ENCODE peak calls at places on chromosomes 3 and 15, in seven cellular contexts. Q is body of pancreas, F is HCT116, U is lung, R is transverse colon, K is heart right ventricle, J is right cardiac atrium. V is an unnamed sample. For H3K9me3, the result is how much of the 10 kb centered on the place peaks cover.

GRCh38 chr15:94638183-94638582 is 406.8 kb downstream of the MCTP2 start:
- DNase-seq in J (no peak), R (no peak), F (no peak), U (no peak), K (no peak), Q (no peak), V (no peak)

GRCh38 chr15:88741046-88741445 is 62.2 kb upstream of the ACAN start:
- DNase-seq in K (no peak), Q (no peak), U (no peak), J (no peak), R (no peak), F (no peak), V (no peak)

GRCh38 chr3:178325330-178325729 is 210.9 kb upstream of the KCNMB2 start:
- DNase-seq in F (no peak), J (no peak), R (no peak), U (no peak), K (no peak), Q (no peak), V (no peak)

GRCh38 chr15:82165948-82166376 is 96.6 kb downstream of the EFL1 start:
- DNase-seq in U (no peak), K (no peak), Q (no peak), F (no peak), J (no peak), R (no peak), V (no peak)

GRCh38 chr15:79970921-79971434 is at the start of gene BCL2A1:
- DNase-seq in U (no peak), K (no peak), F (no peak), R (peak), Q (peak), J (no peak), V (no peak)

GRCh38 chr15:60477991-60478632 is 830 bp downstream of the ICE2 start:
- DNase-seq in K (peak), F (no peak), Q (no peak), U (no peak), J (no peak), R (no peak), V (no peak)

GRCh38 chr3:25033407-25034029 is 394.5 kb upstream of the RARB start:
- DNase-seq in U (peak), Q (peak), J (peak), F (peak), K (peak), R (peak), V (peak)

GRCh38 chr15:89781891-89782618 is 5.9 kb downstream of the MESP2 start:
- DNase-seq in F (peak), R (peak), K (no peak), U (no peak), J (no peak), Q (peak), V (no peak)

GRCh38 chr3:124409650-124410275 is 320.5 kb upstream of the UMPS start:
- DNase-seq in K (no peak), F (no peak), R (no peak), J (no peak), Q (no peak), U (no peak), V (no peak)

GRCh38 chr3:59809750-59810444 is 760.1 kb upstream of the CFAP20DC start:
- DNase-seq in K (no peak), J (no peak), F (no peak), Q (peak), R (no peak), U (no peak), V (no peak)

GRCh38 chr15:83844742-83845141 is 190.8 kb downstream of the ADAMTSL3 start:
- DNase-seq in Q (no peak), J (no peak), K (no peak), F (no peak), U (no peak), R (no peak), V (no peak)

GRCh38 chr15:92672102-92672501 is 16.5 kb upstream of the FAM174B start:
- DNase-seq in R (no peak), K (no peak), U (no peak), F (no peak), Q (no peak), J (no peak), V (no peak)

GRCh38 chr15:76169792-76170425 is 110.1 kb downstream of the TMEM266 start:
- DNase-seq in K (no peak), J (no peak), R (no peak), F (no peak), U (no peak), Q (no peak), V (no peak)

GRCh38 chr3:17290894-17291293 is 406.1 kb downstream of the PLCL2 start:
- DNase-seq in Q (no peak), K (peak), R (no peak), J (no peak), F (no peak), U (no peak), V (no peak)

GRCh38 chr15:68463996-68464395 is 32.0 kb upstream of the ITGA11 start:
- DNase-seq in R (no peak), Q (no peak), U (no peak), J (no peak), F (no peak), K (no peak), V (no peak)

GRCh38 chr3:139251529-139251928 is 92.3 kb upstream of the MRPS22 start:
- DNase-seq in R (no peak), J (no peak), U (peak), F (no peak), K (no peak), Q (no peak), V (no peak)

GRCh38 chr15:61051570-61052031 is 177.5 kb downstream of the RORA start:
- DNase-seq in K (peak), F (no peak), R (peak), J (peak), U (no peak), Q (peak), V (peak)

GRCh38 chr15:70142322-70143191 is 44.8 kb upstream of the TLE3 start:
- DNase-seq in F (no peak), Q (peak), R (no peak), U (peak), J (peak), K (peak), V (no peak)

GRCh38 chr15:84909029-84909428 is 24.6 kb downstream of the SLC28A1 start:
- DNase-seq in Q (no peak), U (no peak), F (no peak), K (no peak), J (no peak), R (no peak), V (no peak)

GRCh38 chr15:44545934-44546802 is 9.2 kb downstream of the EIF3J start:
- DNase-seq in F (no peak), R (no peak), K (peak), U (no peak), J (no peak), Q (no peak), V (no peak)

GRCh38 chr3:136305879-136306278 is 55.7 kb downstream of the PCCB start:
- DNase-seq in R (no peak), Q (no peak), J (no peak), K (no peak), U (no peak), F (peak), V (peak)

GRCh38 chr3:175818811-175819464 is 959.8 kb downstream of the NAALADL2 start:
- DNase-seq in J (no peak), K (no peak), U (no peak), R (no peak), Q (no peak), F (peak), V (no peak)
- H3K9me3 ChIP-seq in J (under half), K (under half), U (under half), R (under half), Q (under half), F (under half), V (half or more)

GRCh38 chr15:22265961-22266360 is 185.6 kb downstream of the OR4M2 start:
- DNase-seq in K (no peak), U (no peak), J (no peak), R (no peak), F (no peak), Q (no peak), V (no peak)

GRCh38 chr15:22263738-22264137 is 183.4 kb downstream of the OR4M2 start:
- DNase-seq in J (no peak), U (no peak), K (no peak), R (no peak), Q (no peak), F (no peak), V (no peak)

GRCh38 chr15:22265056-22265945 is 185.0 kb downstream of the OR4M2 start:
- DNase-seq in U (no peak), K (no peak), F (no peak), Q (no peak), J (no peak), R (no peak), V (no peak)

GRCh38 chr15:22262613-22263020 is 182.3 kb downstream of the OR4M2 start:
- DNase-seq in U (no peak), F (no peak), R (peak), K (no peak), Q (peak), J (peak), V (no peak)

DNA sequence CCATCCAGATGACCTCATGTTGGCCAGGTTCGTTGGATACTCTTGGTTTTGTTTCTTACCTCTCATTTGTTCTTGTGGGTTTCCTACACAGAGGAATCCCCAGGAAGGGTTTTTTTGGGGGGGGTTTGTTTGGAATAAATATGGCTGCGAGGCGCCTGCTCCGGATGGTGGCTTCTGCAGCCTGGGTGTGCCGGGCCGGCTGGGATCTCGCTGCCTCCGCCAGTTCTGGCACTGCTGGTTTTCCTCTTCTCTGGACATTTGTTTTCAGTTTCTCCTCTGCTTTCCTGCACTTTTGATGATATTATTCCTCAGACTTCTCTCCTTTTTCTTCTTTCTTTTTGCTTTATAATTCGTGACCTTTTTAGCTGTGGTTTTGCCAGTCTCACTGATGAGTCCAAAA is 187.4 kb downstream of the OR4M2 start:
- DNase-seq in R (no peak), J (no peak), Q (no peak), K (no peak), U (no peak), F (no peak), V (no peak)
- H3K9me3 ChIP-seq in R (under half), J (under half), Q (under half), K (under half), U (under half), F (under half), V (under half)

GRCh38 chr15:25183581-25184330 is 229.0 kb downstream of the SNRPN start:
- DNase-seq in R (no peak), K (no peak), Q (no peak), J (no peak), F (no peak), U (no peak), V (no peak)
- H3K9me3 ChIP-seq in R (under half), K (under half), Q (under half), J (under half), F (under half), U (under half), V (under half)

DNA sequence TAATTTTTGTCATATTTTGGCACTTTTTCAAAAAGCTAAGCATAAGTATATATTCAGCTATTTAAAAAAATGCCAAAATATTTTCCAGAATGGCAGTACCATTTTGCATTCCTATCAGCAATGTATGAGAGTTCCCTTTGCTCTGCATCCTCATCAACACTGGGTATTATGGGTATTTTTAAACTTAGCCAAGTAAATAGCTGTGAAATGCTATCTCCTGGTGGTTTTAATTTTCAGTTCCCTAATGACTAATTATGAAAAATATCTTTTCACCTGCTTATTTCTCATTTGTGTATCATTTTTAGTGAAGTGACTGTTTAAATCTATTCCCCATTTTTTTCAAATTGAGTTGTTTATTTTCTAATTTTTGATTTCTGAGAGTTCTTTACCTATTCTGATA is 199.7 kb upstream of the NECTIN3 start:
- DNase-seq in J (no peak), U (no peak), K (no peak), Q (no peak), R (no peak), F (no peak), V (no peak)
- H3K9me3 ChIP-seq in J (under half), U (under half), K (under half), Q (under half), R (under half), F (under half), V (under half)

V was measured in NT2/D1.